ENCODE peak calls at places on chromosomes 1 and 21, in nine cellular contexts. V is colonic mucosa, Y is RWPE2, P is AG04450, L is stomach, C is mammary epithelial cell, J is breast epithelium, Q is upper lobe of right lung, D is adrenal gland. R is an unnamed sample.

GRCh38 chr1:184272178-184272866 is 114.5 kb upstream of the C1orf21 start:
- DNase-seq in V (no peak), Y (no peak), D (no peak), L (no peak), Q (no peak), P (no peak), J (no peak), C (no peak), R (no peak)

GRCh38 chr21:45642122-45642813 is 1.3 kb upstream of the PCBP3 start:
- DNase-seq in J (no peak), Y (no peak), C (no peak), L (no peak), P (no peak), V (peak), D (no peak), Q (no peak), R (no peak)

GRCh38 chr1:19651141-19651737 is 7.1 kb downstream of the NBL1 start:
- DNase-seq in C (no peak), J (no peak), L (peak), Q (no peak), P (no peak), D (peak), V (no peak), Y (no peak), R (no peak)

GRCh38 chr1:203906932-203907331 is 45.5 kb downstream of the SNRPE start:
- DNase-seq in J (no peak), V (no peak), C (peak), Q (no peak), Y (no peak), D (no peak), P (peak), L (no peak), R (peak)

GRCh38 chr1:86666368-86666767 is 38.0 kb upstream of the SH3GLB1 start:
- DNase-seq in L (no peak), J (no peak), P (no peak), C (no peak), V (no peak), Q (no peak), Y (peak), D (no peak), R (no peak)

GRCh38 chr1:108043712-108044111 is 78.7 kb upstream of the VAV3 start:
- DNase-seq in Y (no peak), D (no peak), P (no peak), L (no peak), Q (no peak), V (no peak), C (no peak), J (no peak), R (no peak)

GRCh38 chr1:84840346-84840745 is 52.7 kb downstream of the LPAR3 start:
- DNase-seq in P (no peak), Y (no peak), D (no peak), L (no peak), J (no peak), V (no peak), Q (no peak), C (no peak), R (no peak)

GRCh38 chr1:215082532-215083407 is at the start of gene KCNK2:
- DNase-seq in V (no peak), J (no peak), L (no peak), Y (no peak), P (no peak), D (peak), C (no peak), Q (peak), R (no peak)

GRCh38 chr1:167659440-167659839 is 29.4 kb downstream of the RCSD1 start:
- DNase-seq in L (no peak), P (no peak), Q (no peak), J (no peak), V (no peak), Y (no peak), D (no peak), C (no peak), R (no peak)

GRCh38 chr1:162710349-162710748 is 78.1 kb downstream of the DDR2 start:
- DNase-seq in C (no peak), P (no peak), J (no peak), Q (no peak), L (no peak), V (no peak), D (no peak), Y (no peak), R (no peak)

GRCh38 chr1:169546087-169546995 is 39.9 kb downstream of the F5 start:
- DNase-seq in V (peak), L (peak), C (peak), D (peak), Q (no peak), Y (no peak), P (peak), J (no peak), R (peak)

GRCh38 chr1:191320062-191320461 is 838.2 kb upstream of the RGS18 start:
- DNase-seq in Y (no peak), Q (no peak), V (no peak), D (no peak), J (no peak), C (no peak), L (no peak), P (no peak), R (no peak)

GRCh38 chr1:156608036-156608674 is 6.9 kb upstream of the GPATCH4 start:
- DNase-seq in Q (peak), C (peak), L (peak), D (peak), J (peak), V (peak), P (peak), Y (no peak), R (no peak)

GRCh38 chr1:188689542-188689941 is 1788.1 kb downstream of the BRINP3 start:
- DNase-seq in L (no peak), Y (no peak), C (peak), D (no peak), P (no peak), Q (no peak), J (no peak), V (no peak), R (no peak)

GRCh38 chr1:170664283-170664827 is 424 bp downstream of the PRRX1 start:
- DNase-seq in L (no peak), D (peak), C (peak), J (no peak), V (no peak), Y (no peak), P (no peak), Q (no peak), R (no peak)

GRCh38 chr1:114079596-114080190 is 74.0 kb downstream of the SYT6 start:
- DNase-seq in V (no peak), L (no peak), D (no peak), C (no peak), Q (no peak), J (no peak), Y (no peak), P (no peak), R (no peak)

GRCh38 chr1:179586107-179586823 is 5.4 kb upstream of the TDRD5 start:
- DNase-seq in D (peak), Y (no peak), L (peak), V (peak), P (no peak), J (peak), C (peak), Q (peak), R (no peak)

GRCh38 chr1:155278689-155279160 is 1.5 kb downstream of the HCN3 start:
- DNase-seq in C (peak), L (no peak), Q (no peak), Y (no peak), J (no peak), V (no peak), D (no peak), P (no peak), R (no peak)

GRCh38 chr1:42927274-42927841 is 31.3 kb downstream of the SLC2A1 start:
- DNase-seq in Y (no peak), J (no peak), V (no peak), D (no peak), C (no peak), L (no peak), Q (peak), P (no peak), R (no peak)
- TF ChIP-seq CTCF in Y (no peak), J (no peak), V (no peak), D (no peak), C (no peak), L (no peak), Q (no peak), P (no peak), R (no peak)

GRCh38 chr1:93205892-93206566 is 25.5 kb downstream of the CCDC18 start:
- DNase-seq in Y (no peak), J (no peak), L (no peak), Q (no peak), V (no peak), P (no peak), C (no peak), D (no peak), R (no peak)

GRCh38 chr1:93207211-93207610 is 26.7 kb downstream of the CCDC18 start:
- DNase-seq in Y (no peak), C (no peak), P (no peak), D (no peak), Q (no peak), V (no peak), L (no peak), J (no peak), R (no peak)

GRCh38 chr1:93200714-93201113 is 20.2 kb downstream of the CCDC18 start:
- DNase-seq in V (no peak), Y (no peak), J (no peak), Q (no peak), D (no peak), L (no peak), P (no peak), C (no peak), R (no peak)

GRCh38 chr1:93206567-93206954 is 26.0 kb downstream of the CCDC18 start:
- DNase-seq in J (no peak), Y (no peak), L (no peak), C (no peak), Q (no peak), V (no peak), D (no peak), P (no peak), R (no peak)
- H3K4me3 ChIP-seq in J (no peak), Y (no peak), L (no peak), C (no peak), Q (no peak), V (no peak), D (no peak), P (no peak), R (no peak)

DNA sequence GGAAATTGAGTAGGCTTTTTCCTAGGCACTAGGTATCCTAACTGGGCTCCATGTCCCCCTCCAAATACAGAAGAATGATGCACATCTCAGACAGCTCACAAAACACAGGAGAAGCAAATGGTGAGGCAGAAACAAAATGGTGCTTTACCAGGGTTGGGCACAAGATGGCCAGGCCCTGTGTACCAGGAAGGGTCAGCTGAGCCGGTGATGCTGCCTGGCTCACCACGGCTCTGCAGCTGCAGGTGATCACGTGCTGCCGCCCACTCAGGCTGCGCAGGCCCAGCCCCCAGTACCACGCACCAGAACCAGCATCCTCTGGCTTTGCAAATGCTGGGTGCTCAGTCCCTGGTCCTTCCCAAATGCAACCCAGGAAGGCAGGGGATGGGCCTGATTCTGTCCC is 998 bp upstream of the DSCAM start:
- DNase-seq in Q (no peak), V (no peak), J (no peak), Y (no peak), L (no peak), C (no peak), P (no peak), D (no peak), R (no peak)
- TF ChIP-seq CTCF in Q (no peak), V (no peak), J (no peak), Y (no peak), L (no peak), C (no peak), P (no peak), D (no peak), R (no peak)

DNA sequence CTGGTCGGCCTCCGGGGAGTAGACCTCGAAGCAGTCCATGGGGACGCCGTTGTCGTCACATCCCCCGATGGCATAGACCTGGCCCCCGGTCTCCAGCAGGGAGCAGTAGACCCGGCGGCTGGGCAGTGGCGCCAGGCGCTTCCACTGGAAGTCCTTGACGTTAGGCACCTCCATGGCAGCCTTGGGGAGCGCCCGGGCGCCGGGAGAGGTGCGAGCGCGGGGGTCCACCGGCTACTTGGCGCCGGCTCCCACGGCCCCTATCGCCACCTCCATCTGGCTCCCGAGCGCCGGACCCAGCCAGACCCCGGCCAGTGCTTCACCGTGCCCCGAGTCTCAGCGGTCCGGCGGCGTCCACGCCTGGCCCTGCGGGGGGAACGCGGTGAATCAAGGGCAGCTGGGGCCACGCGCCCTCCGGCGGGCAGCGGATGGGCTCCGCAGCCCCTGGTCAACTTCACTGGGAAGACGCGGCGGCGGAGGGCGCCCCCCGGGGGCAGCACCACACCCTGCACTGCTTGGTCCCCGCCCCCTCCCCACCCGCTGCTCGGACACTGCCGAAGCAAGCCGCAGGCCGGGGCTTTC is 13.2 kb downstream of the KLHDC8A start:
- DNase-seq in L (no peak), C (no peak), P (no peak), Y (no peak), D (peak), Q (peak), V (no peak), J (no peak), R (no peak)
- H3K4me3 ChIP-seq in L (peak), C (no peak), P (peak), Y (peak), D (peak), Q (peak), V (peak), J (peak), R (no peak)

GRCh38 chr1:200213392-200213791 is 185.9 kb downstream of the NR5A2 start:
- DNase-seq in Q (no peak), Y (no peak), L (no peak), P (no peak), J (no peak), V (no peak), C (no peak), D (no peak), R (no peak)
- TF ChIP-seq CTCF in Q (no peak), Y (no peak), L (no peak), P (no peak), J (no peak), V (no peak), C (no peak), D (no peak), R (no peak)

GRCh38 chr1:151860504-151861187 is 7.1 kb upstream of the THEM5 start:
- DNase-seq in V (no peak), Q (no peak), L (no peak), J (no peak), Y (no peak), P (no peak), C (no peak), D (no peak), R (no peak)
- H3K4me3 ChIP-seq in V (no peak), Q (no peak), L (no peak), J (no peak), Y (no peak), P (no peak), C (no peak), D (no peak), R (no peak)

R was measured in AG04449.